ENCODE peak calls at places on chromosomes 4 and X, in seven cellular contexts. One of them, this sample, is unnamed.

GRCh38 chr4:36651253-36651652 is 369.8 kb downstream of the DTHD1 start:
- DNase-seq in NCI-H345: no peak
- DNase-seq in activated naive CD4-positive, alpha-beta T cell treated with anti-CD3 and anti-CD28 coated beads, Interleukin-2, amount 50 U/mL, for 72 hours: no peak
- DNase-seq in RCC 7860: no peak
- DNase-seq in Calu3: no peak
- DNase-seq in tibial artery: no peak
- DNase-seq in dermis blood vessel endothelial cell: no peak
- DNase-seq in this sample: peak

GRCh38 chr4:35559559-35560365 is 684.6 kb downstream of the ARAP2 start:
- DNase-seq in tibial artery: no peak
- DNase-seq in RCC 7860: no peak
- DNase-seq in NCI-H345: peak
- DNase-seq in Calu3: no peak
- DNase-seq in activated naive CD4-positive, alpha-beta T cell treated with anti-CD3 and anti-CD28 coated beads, Interleukin-2, amount 50 U/mL, for 72 hours: no peak
- DNase-seq in dermis blood vessel endothelial cell: no peak
- DNase-seq in this sample: peak

GRCh38 chrX:8845060-8845459 is 43.9 kb upstream of the FAM9A start:
- DNase-seq in dermis blood vessel endothelial cell: no peak
- DNase-seq in activated naive CD4-positive, alpha-beta T cell treated with anti-CD3 and anti-CD28 coated beads, Interleukin-2, amount 50 U/mL, for 72 hours: no peak
- DNase-seq in NCI-H345: no peak
- DNase-seq in RCC 7860: peak
- DNase-seq in Calu3: peak
- DNase-seq in tibial artery: no peak
- DNase-seq in this sample: no peak

GRCh38 chr4:94819371-94819770 is 61.6 kb downstream of the BMPR1B start:
- DNase-seq in tibial artery: no peak
- DNase-seq in RCC 7860: no peak
- DNase-seq in dermis blood vessel endothelial cell: no peak
- DNase-seq in activated naive CD4-positive, alpha-beta T cell treated with anti-CD3 and anti-CD28 coated beads, Interleukin-2, amount 50 U/mL, for 72 hours: no peak
- DNase-seq in Calu3: no peak
- DNase-seq in NCI-H345: no peak
- DNase-seq in this sample: no peak

GRCh38 chr4:119139316-119139715 is 3.7 kb downstream of the MYOZ2 start:
- DNase-seq in RCC 7860: no peak
- DNase-seq in activated naive CD4-positive, alpha-beta T cell treated with anti-CD3 and anti-CD28 coated beads, Interleukin-2, amount 50 U/mL, for 72 hours: no peak
- DNase-seq in dermis blood vessel endothelial cell: no peak
- DNase-seq in Calu3: no peak
- DNase-seq in NCI-H345: no peak
- DNase-seq in tibial artery: no peak
- DNase-seq in this sample: no peak

GRCh38 chr4:150253416-150253815 is 175.2 kb downstream of the DCLK2 start:
- DNase-seq in NCI-H345: no peak
- DNase-seq in RCC 7860: no peak
- DNase-seq in tibial artery: no peak
- DNase-seq in dermis blood vessel endothelial cell: no peak
- DNase-seq in activated naive CD4-positive, alpha-beta T cell treated with anti-CD3 and anti-CD28 coated beads, Interleukin-2, amount 50 U/mL, for 72 hours: no peak
- DNase-seq in Calu3: no peak
- DNase-seq in this sample: no peak

GRCh38 chrX:37371578-37371981 is 22.4 kb downstream of the PRRG1 start:
- DNase-seq in NCI-H345: no peak
- DNase-seq in dermis blood vessel endothelial cell: no peak
- DNase-seq in RCC 7860: no peak
- DNase-seq in activated naive CD4-positive, alpha-beta T cell treated with anti-CD3 and anti-CD28 coated beads, Interleukin-2, amount 50 U/mL, for 72 hours: no peak
- DNase-seq in tibial artery: peak
- DNase-seq in Calu3: no peak
- DNase-seq in this sample: no peak

GRCh38 chr4:148922497-148922896 is 480.3 kb upstream of the NR3C2 start:
- DNase-seq in tibial artery: no peak
- DNase-seq in activated naive CD4-positive, alpha-beta T cell treated with anti-CD3 and anti-CD28 coated beads, Interleukin-2, amount 50 U/mL, for 72 hours: no peak
- DNase-seq in dermis blood vessel endothelial cell: no peak
- DNase-seq in Calu3: no peak
- DNase-seq in RCC 7860: no peak
- DNase-seq in NCI-H345: no peak
- DNase-seq in this sample: no peak

GRCh38 chrX:4670606-4671005 is 957.2 kb upstream of the PRKX start:
- DNase-seq in RCC 7860: no peak
- DNase-seq in activated naive CD4-positive, alpha-beta T cell treated with anti-CD3 and anti-CD28 coated beads, Interleukin-2, amount 50 U/mL, for 72 hours: no peak
- DNase-seq in NCI-H345: no peak
- DNase-seq in Calu3: peak
- DNase-seq in tibial artery: no peak
- DNase-seq in dermis blood vessel endothelial cell: no peak
- DNase-seq in this sample: no peak